ENCODE peak calls at places on chromosome 2, in nine cellular contexts. One of them, this sample, is unnamed.

GRCh38 chr2:217074576-217075224 is 214.8 kb upstream of the TNP1 start:
- DNase-seq in HL-60: no peak
- DNase-seq in A673: no peak
- DNase-seq in D721Med: no peak
- DNase-seq in cardiac muscle cell: peak
- DNase-seq in stimulated activated CD8-positive, alpha-beta memory T cell treated with anti-CD3 and anti-CD28 coated beads, Interleukin-2, amount 100 ng/mL, for 48 hours: no peak
- DNase-seq in cerebellar cortex: no peak
- DNase-seq in right lobe of liver: no peak
- DNase-seq in colonic mucosa: no peak
- DNase-seq in this sample: no peak

GRCh38 chr2:172090947-172091625 is 5.8 kb downstream of the DLX1 start:
- DNase-seq in right lobe of liver: no peak
- DNase-seq in stimulated activated CD8-positive, alpha-beta memory T cell treated with anti-CD3 and anti-CD28 coated beads, Interleukin-2, amount 100 ng/mL, for 48 hours: no peak
- DNase-seq in HL-60: no peak
- DNase-seq in cerebellar cortex: no peak
- DNase-seq in colonic mucosa: no peak
- DNase-seq in cardiac muscle cell: no peak
- DNase-seq in A673: no peak
- DNase-seq in D721Med: no peak
- DNase-seq in this sample: no peak

GRCh38 chr2:196200557-196200956 is 29.2 kb upstream of the STK17B start:
- DNase-seq in A673: no peak
- DNase-seq in stimulated activated CD8-positive, alpha-beta memory T cell treated with anti-CD3 and anti-CD28 coated beads, Interleukin-2, amount 100 ng/mL, for 48 hours: no peak
- DNase-seq in HL-60: no peak
- DNase-seq in right lobe of liver: no peak
- DNase-seq in cardiac muscle cell: no peak
- DNase-seq in D721Med: no peak
- DNase-seq in colonic mucosa: no peak
- DNase-seq in cerebellar cortex: no peak
- DNase-seq in this sample: no peak

GRCh38 chr2:61978522-61978921 is 73.0 kb downstream of the COMMD1 start:
- DNase-seq in HL-60: peak
- DNase-seq in A673: peak
- DNase-seq in right lobe of liver: no peak
- DNase-seq in colonic mucosa: no peak
- DNase-seq in cardiac muscle cell: peak
- DNase-seq in D721Med: no peak
- DNase-seq in cerebellar cortex: peak
- DNase-seq in stimulated activated CD8-positive, alpha-beta memory T cell treated with anti-CD3 and anti-CD28 coated beads, Interleukin-2, amount 100 ng/mL, for 48 hours: no peak
- DNase-seq in this sample: no peak

GRCh38 chr2:1825046-1825445 is 80.7 kb upstream of the PXDN start:
- DNase-seq in cardiac muscle cell: no peak
- DNase-seq in right lobe of liver: no peak
- DNase-seq in HL-60: no peak
- DNase-seq in stimulated activated CD8-positive, alpha-beta memory T cell treated with anti-CD3 and anti-CD28 coated beads, Interleukin-2, amount 100 ng/mL, for 48 hours: no peak
- DNase-seq in D721Med: no peak
- DNase-seq in cerebellar cortex: peak
- DNase-seq in colonic mucosa: no peak
- DNase-seq in A673: no peak
- DNase-seq in this sample: no peak

GRCh38 chr2:99141110-99142108 is at the start of gene C2orf15:
- DNase-seq in HL-60: peak
- DNase-seq in cerebellar cortex: peak
- DNase-seq in right lobe of liver: peak
- DNase-seq in D721Med: no peak
- DNase-seq in colonic mucosa: peak
- DNase-seq in A673: peak
- DNase-seq in stimulated activated CD8-positive, alpha-beta memory T cell treated with anti-CD3 and anti-CD28 coated beads, Interleukin-2, amount 100 ng/mL, for 48 hours: peak
- DNase-seq in cardiac muscle cell: peak
- DNase-seq in this sample: peak

GRCh38 chr2:196241175-196241574 is 69.8 kb upstream of the STK17B start:
- DNase-seq in cerebellar cortex: no peak
- DNase-seq in A673: no peak
- DNase-seq in stimulated activated CD8-positive, alpha-beta memory T cell treated with anti-CD3 and anti-CD28 coated beads, Interleukin-2, amount 100 ng/mL, for 48 hours: no peak
- DNase-seq in right lobe of liver: no peak
- DNase-seq in colonic mucosa: no peak
- DNase-seq in D721Med: no peak
- DNase-seq in cardiac muscle cell: no peak
- DNase-seq in HL-60: no peak
- DNase-seq in this sample: no peak

GRCh38 chr2:70258532-70258875 is 567 bp downstream of the PCYOX1 start:
- DNase-seq in A673: no peak
- DNase-seq in cerebellar cortex: peak
- DNase-seq in stimulated activated CD8-positive, alpha-beta memory T cell treated with anti-CD3 and anti-CD28 coated beads, Interleukin-2, amount 100 ng/mL, for 48 hours: no peak
- DNase-seq in right lobe of liver: peak
- DNase-seq in cardiac muscle cell: peak
- DNase-seq in HL-60: no peak
- DNase-seq in colonic mucosa: peak
- DNase-seq in D721Med: no peak
- DNase-seq in this sample: no peak

GRCh38 chr2:86372641-86373502 is 35.4 kb upstream of the REEP1 start:
- DNase-seq in D721Med: no peak
- DNase-seq in A673: peak
- DNase-seq in cerebellar cortex: peak
- DNase-seq in colonic mucosa: peak
- DNase-seq in stimulated activated CD8-positive, alpha-beta memory T cell treated with anti-CD3 and anti-CD28 coated beads, Interleukin-2, amount 100 ng/mL, for 48 hours: no peak
- DNase-seq in HL-60: peak
- DNase-seq in cardiac muscle cell: peak
- DNase-seq in right lobe of liver: no peak
- DNase-seq in this sample: no peak

GRCh38 chr2:100956081-100956480 is 46.0 kb upstream of the RPL31 start:
- DNase-seq in right lobe of liver: no peak
- DNase-seq in HL-60: no peak
- DNase-seq in colonic mucosa: no peak
- DNase-seq in A673: no peak
- DNase-seq in D721Med: no peak
- DNase-seq in stimulated activated CD8-positive, alpha-beta memory T cell treated with anti-CD3 and anti-CD28 coated beads, Interleukin-2, amount 100 ng/mL, for 48 hours: no peak
- DNase-seq in cerebellar cortex: no peak
- DNase-seq in cardiac muscle cell: no peak
- DNase-seq in this sample: no peak

This sample was measured in lower lobe of right lung.